ENCODE peak calls at places on chromosomes 7 and 10, in four cellular contexts. O is K562, U is IMR-90, F is A549. Q is an unnamed sample.

GRCh38 chr7:158258411-158259130 is 329.1 kb downstream of the PTPRN2 start:
- DNase-seq in F (no peak), O (no peak), U (no peak), Q (no peak)

GRCh38 chr7:147547252-147547897 is 1043.2 kb upstream of the C7orf33 start:
- DNase-seq in U (peak), F (no peak), O (no peak), Q (no peak)

GRCh38 chr7:103887853-103888602 is 101.4 kb downstream of the RELN start:
- DNase-seq in F (no peak), U (peak), O (peak), Q (no peak)

GRCh38 chr10:72831696-72832355 is 61.7 kb upstream of the OIT3 start:
- DNase-seq in U (peak), F (no peak), O (no peak), Q (no peak)

GRCh38 chr7:1053816-1054370 is 9.5 kb downstream of the GPR146 start:
- DNase-seq in U (no peak), O (no peak), F (no peak), Q (no peak)

GRCh38 chr7:140360697-140361229 is 37.6 kb downstream of the SLC37A3 start:
- DNase-seq in O (no peak), F (no peak), U (no peak), Q (no peak)

GRCh38 chr10:127405221-127405620 is 143.9 kb upstream of the NPS start:
- DNase-seq in O (no peak), F (no peak), U (peak), Q (no peak)

GRCh38 chr10:112765717-112766235 is 184.3 kb upstream of the TCF7L2 start:
- DNase-seq in O (no peak), F (no peak), U (no peak), Q (no peak)

GRCh38 chr10:113895018-113895417 is 40.6 kb downstream of the NHLRC2 start:
- DNase-seq in F (no peak), O (no peak), U (peak), Q (no peak)

DNA sequence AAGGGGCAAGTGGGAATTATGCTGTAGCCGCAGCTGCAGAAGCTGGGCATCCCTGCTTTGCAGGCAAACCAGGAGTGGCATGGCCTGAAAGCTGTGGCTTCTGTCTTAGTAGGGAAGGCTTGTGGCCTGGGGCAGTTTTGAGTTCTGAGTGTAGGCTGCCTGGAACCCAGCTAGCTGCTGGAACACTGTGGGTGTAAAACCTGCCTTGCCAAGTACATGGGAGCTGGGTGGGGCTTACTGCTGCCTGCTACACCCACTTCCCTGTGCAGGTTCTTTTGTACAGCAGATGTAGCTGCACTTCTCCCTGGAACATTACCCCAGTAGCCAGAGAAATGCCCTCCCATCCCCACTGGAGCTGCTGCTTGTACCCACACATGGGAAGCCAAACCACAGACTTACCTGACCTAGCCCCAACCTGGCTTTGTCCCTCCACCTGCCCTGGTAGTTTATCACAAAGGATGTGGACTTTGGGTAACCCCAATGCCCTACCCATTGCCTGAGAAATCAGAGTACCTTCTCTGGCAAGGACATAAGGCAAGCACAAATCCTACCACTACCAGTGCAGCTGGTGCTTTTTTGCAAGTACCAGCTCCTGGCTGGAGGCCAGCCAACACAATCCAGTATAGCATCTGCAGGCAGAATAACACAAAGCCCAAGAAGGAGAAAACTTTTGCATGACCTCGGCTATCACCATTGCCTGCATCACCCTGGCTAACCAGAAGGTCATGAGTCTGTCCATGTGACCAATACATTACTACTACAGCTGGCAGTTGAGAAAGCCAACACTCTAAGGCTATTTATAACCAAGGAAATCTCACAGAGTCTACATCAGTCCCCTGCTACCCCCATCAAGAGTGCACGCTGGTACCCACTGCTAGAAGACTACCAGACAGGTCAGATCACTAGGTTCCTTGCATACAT is 26.5 kb upstream of the PPP1R3A start:
- DNase-seq in F (no peak), U (no peak), O (no peak), Q (no peak)
- TF ChIP-seq ELK1 in F (no peak), U (no peak), O (no peak), Q (no peak)

GRCh38 chr7:23469961-23470250 is 385 bp downstream of the IGF2BP3 start:
- DNase-seq in O (no peak), F (no peak), U (no peak), Q (no peak)
- TF ChIP-seq ELK1 in O (no peak), F (no peak), U (no peak), Q (no peak)

DNA sequence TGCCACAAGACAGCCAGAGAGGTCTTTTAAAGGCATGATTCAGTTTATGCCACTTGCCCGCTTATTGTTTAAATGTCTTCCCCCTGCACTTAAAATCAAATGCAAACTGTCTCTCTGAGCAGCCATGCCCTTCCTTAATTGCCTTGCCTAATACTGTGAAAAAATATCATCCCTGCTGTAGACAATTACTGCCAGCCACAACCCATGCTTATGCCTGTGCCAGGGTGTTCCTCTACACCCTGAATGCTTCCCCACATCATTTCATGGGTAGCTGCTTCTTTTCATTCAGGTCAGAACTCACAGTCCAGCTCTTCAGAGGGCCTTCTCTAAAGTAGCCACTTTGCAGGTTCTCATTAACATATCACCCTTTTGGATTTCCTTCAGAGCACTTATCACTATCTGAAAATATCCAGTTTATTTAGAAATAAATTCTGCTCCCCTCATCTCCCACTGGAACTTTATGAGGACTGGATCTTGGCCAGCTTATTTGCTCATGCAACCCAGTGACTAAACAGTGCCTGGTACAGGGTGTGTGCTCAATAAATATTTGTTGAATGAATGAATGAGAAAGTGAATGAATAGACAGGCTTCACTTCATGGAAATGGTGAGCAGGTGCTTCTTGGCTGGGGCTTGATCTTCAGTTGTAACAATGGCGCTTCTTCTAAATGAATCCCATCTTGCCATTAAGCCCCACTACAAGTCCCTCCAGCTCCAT is 162.4 kb upstream of the MDFIC start:
- DNase-seq in U (peak), F (no peak), O (no peak), Q (no peak)
- TF ChIP-seq ELK1 in U (no peak), F (no peak), O (no peak), Q (no peak)

DNA sequence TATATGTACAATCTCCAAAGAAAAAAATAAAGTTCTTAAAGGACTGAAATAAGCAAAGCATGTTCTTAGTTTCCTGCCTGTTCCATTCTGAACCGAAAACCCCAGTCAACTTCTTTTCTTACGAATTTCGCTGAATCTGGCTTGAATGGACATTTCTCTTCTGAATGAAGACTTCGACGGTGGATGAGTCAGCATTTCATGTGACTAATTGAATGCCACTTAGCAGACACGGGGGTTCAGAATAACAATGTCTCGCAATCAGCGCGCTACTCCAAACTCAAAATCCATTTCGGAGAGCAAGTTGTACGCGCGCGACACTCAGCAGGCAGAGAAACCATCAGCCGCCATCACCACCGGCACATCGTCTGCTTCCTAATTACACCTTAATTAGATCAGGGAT is 239.0 kb upstream of the KLF6 start:
- DNase-seq in U (peak), O (no peak), F (no peak), Q (no peak)
- TF ChIP-seq ELK1 in U (no peak), O (no peak), F (no peak), Q (no peak)

GRCh38 chr10:74332398-74332797 is 181.4 kb downstream of the ADK start:
- DNase-seq in U (peak), O (no peak), F (no peak), Q (no peak)
- TF ChIP-seq ELK1 in U (no peak), O (no peak), F (no peak), Q (no peak)

GRCh38 chr7:47683485-47683898 is 101.6 kb upstream of the TNS3 start:
- DNase-seq in U (no peak), F (no peak), O (no peak), Q (no peak)

GRCh38 chr7:47678641-47679380 is 96.9 kb upstream of the TNS3 start:
- DNase-seq in F (no peak), O (no peak), U (no peak), Q (no peak)

GRCh38 chr7:47684728-47685127 is 102.8 kb upstream of the TNS3 start:
- DNase-seq in F (no peak), U (no peak), O (no peak), Q (no peak)

GRCh38 chr7:47682874-47683273 is 101.0 kb upstream of the TNS3 start:
- DNase-seq in F (no peak), U (no peak), O (no peak), Q (no peak)

GRCh38 chr7:47681241-47681810 is 99.4 kb upstream of the TNS3 start:
- DNase-seq in O (no peak), U (no peak), F (no peak), Q (no peak)
- TF ChIP-seq ELK1 in O (no peak), U (no peak), F (no peak), Q (no peak)

DNA sequence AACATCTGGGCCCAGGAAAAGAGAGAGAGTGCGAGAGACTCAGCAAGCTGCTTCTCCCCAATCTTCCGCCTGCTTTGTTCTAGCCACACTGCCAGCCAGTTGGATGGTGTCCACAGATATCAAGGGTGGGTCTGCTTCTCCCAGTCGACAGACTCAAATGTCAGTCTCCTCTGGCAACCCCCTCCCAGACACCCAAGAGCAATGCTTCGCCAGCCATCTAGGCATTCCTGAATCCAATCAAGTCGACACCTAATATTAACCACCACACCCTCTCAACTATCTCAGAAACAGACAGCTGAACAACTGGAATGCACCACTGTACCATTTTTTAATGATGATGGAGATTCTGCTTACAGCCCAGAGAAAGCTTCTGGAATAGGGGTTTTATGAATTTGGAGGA is 57.1 kb downstream of the FAM107B start:
- DNase-seq in U (no peak), F (no peak), O (no peak), Q (no peak)
- TF ChIP-seq ELK1 in U (no peak), F (no peak), O (no peak), Q (no peak)

GRCh38 chr10:88094795-88095194 is 231.4 kb downstream of the PTEN start:
- DNase-seq in U (no peak), O (no peak), F (no peak), Q (no peak)

GRCh38 chr10:88097092-88097894 is 233.9 kb downstream of the PTEN start:
- DNase-seq in O (no peak), U (peak), F (no peak), Q (no peak)

GRCh38 chr10:88095778-88096452 is 232.5 kb downstream of the PTEN start:
- DNase-seq in F (no peak), O (no peak), U (no peak), Q (no peak)

GRCh38 chr10:88092975-88093374 is 229.6 kb downstream of the PTEN start:
- DNase-seq in U (no peak), F (no peak), O (no peak), Q (no peak)

DNA sequence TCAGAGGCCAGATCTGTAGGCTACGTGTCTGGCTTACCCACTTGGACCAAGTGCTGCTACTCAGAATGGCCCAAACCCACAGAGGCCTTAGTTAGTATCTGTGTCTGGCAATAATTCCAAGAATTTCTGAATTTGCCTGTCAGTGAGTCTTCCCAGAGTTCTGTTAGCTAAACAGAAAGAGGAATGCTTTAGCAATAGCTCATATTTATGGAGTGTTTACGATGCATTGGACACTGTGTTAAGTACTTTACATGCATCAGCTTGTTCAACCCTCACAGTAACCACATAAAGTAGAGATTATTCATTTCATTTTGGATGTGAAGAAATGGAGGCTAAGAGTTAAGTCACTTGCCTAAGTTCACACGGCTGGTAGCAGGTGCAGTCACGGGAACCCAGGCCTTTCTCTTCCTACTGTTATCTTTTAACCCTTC is 231.9 kb downstream of the PTEN start:
- DNase-seq in U (peak), F (no peak), O (no peak), Q (no peak)
- TF ChIP-seq ELK1 in U (no peak), F (no peak), O (no peak), Q (no peak)

DNA sequence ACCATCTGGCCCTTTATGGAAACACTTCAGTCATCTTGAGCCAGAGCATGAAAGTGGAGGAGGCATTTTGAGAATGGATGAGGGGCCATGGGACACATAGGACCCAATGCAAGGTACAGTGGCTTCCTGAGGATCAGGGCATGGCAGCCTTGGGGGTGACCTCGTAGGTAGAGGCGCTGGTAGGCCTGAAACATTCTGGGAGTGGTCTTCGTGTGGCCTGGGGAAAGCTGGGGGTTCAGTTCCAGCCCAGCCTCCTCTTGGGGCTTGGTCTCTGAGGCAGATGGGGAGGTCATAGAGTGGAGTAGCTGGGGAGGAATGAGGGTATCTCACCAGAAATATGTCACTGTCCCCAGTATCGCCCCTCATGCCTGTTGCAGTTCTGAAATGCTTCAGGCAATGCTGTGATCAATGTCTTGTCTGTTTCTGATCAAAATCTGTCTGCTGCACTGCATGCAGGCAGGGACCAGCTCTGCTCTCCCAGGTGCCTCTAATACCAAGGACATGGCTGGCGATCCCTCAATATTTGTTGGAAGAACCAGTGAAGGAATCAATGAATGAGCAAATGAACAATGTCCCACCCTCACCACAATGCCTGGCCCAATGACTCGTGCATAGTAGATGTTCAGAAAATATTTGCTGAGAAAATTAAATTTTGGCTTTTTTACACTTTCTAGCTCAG is 90.9 kb downstream of the CHST15 start:
- DNase-seq in U (no peak), F (no peak), O (no peak), Q (no peak)
- TF ChIP-seq ELK1 in U (no peak), F (no peak), O (no peak), Q (no peak)

GRCh38 chr7:11591943-11592342 is 240.1 kb downstream of the THSD7A start:
- DNase-seq in U (no peak), O (no peak), F (no peak), Q (no peak)

GRCh38 chr7:11587814-11588213 is 244.2 kb downstream of the THSD7A start:
- DNase-seq in O (no peak), U (no peak), F (no peak), Q (no peak)

GRCh38 chr7:11589251-11589650 is 242.7 kb downstream of the THSD7A start:
- DNase-seq in O (no peak), F (no peak), U (no peak), Q (no peak)

GRCh38 chr7:11593322-11593721 is 238.7 kb downstream of the THSD7A start:
- DNase-seq in U (no peak), F (no peak), O (no peak), Q (no peak)

GRCh38 chr7:11592699-11593098 is 239.3 kb downstream of the THSD7A start:
- DNase-seq in F (no peak), O (no peak), U (no peak), Q (no peak)
- TF ChIP-seq ELK1 in F (no peak), O (no peak), U (no peak), Q (no peak)

Q was measured in GM12878.